ENCODE peak calls at places on chromosomes 13 and 19, in six cellular contexts. U is left ventricle myocardium inferior; E is CD4-positive, alpha-beta T cell; T is spleen; J is T-helper 22 cell; V is stimulated activated CD4-positive, alpha-beta T cell treated with anti-CD3 and anti-CD28 coated beads, Interleukin-1b, Interleukin-23, amount 100 ng/mL, for 24 hours. H is an unnamed sample.
A peak's percentile ranks its signal among the peaks of the same experiment; 100 is the strongest.

GRCh38 chr19:7326105-7326877 is 22.4 kb upstream of the ARHGEF18 start:
- DNase-seq in E (no peak), J (no peak), T (no peak), V (no peak), U (no peak), H (peak; percentile 71)

GRCh38 chr19:3201911-3202310 is 16.2 kb downstream of the NCLN start:
- DNase-seq in E (no peak), T (no peak), J (no peak), U (no peak), V (no peak), H (no peak)

GRCh38 chr19:13585512-13585911 is 79.2 kb upstream of the CACNA1A start:
- DNase-seq in E (no peak), T (no peak), J (no peak), V (no peak), U (no peak), H (no peak)

GRCh38 chr19:54388001-54388802 is 23.5 kb upstream of the LAIR1 start:
- DNase-seq in J (peak; percentile 5), T (peak; percentile 85), U (peak; percentile 26), E (peak; percentile 43), V (peak; percentile 21), H (no peak)

GRCh38 chr13:70814684-70815083 is 706.4 kb upstream of the KLHL1 start:
- DNase-seq in V (no peak), J (no peak), E (no peak), U (no peak), T (no peak), H (no peak)

GRCh38 chr19:55642153-55643002 is 1.1 kb upstream of the ZNF581 start:
- DNase-seq in E (peak; percentile 29), V (no peak), J (no peak), T (peak; percentile 88), U (no peak), H (peak; percentile 28)

GRCh38 chr19:39968789-39969188 is 2.2 kb upstream of the PSMC4 start:
- DNase-seq in U (no peak), J (no peak), E (no peak), T (no peak), V (no peak), H (no peak)

GRCh38 chr13:97220151-97220900 is 1.8 kb upstream of the MBNL2 start:
- DNase-seq in J (no peak), E (no peak), U (no peak), T (no peak), V (no peak), H (no peak)

GRCh38 chr13:91353494-91353893 is 6.0 kb downstream of the MIR17HG start:
- DNase-seq in U (no peak), V (no peak), E (no peak), J (no peak), T (no peak), H (no peak)

GRCh38 chr19:54136086-54136863 is 1.3 kb upstream of the CNOT3 start:
- DNase-seq in J (no peak), V (no peak), T (no peak), E (no peak), U (no peak), H (peak; percentile 26)

GRCh38 chr13:59356607-59357006 is 807.1 kb downstream of the DIAPH3 start:
- DNase-seq in U (peak; percentile 89), V (no peak), T (peak; percentile 84), J (no peak), E (no peak), H (no peak)

GRCh38 chr13:84132491-84132890 is 250.2 kb upstream of the SLITRK1 start:
- DNase-seq in J (no peak), V (no peak), T (no peak), U (no peak), E (no peak), H (no peak)

GRCh38 chr13:76307157-76307556 is 579.0 kb downstream of the KCTD12 start:
- DNase-seq in U (no peak), T (no peak), J (no peak), E (no peak), V (no peak), H (no peak)

GRCh38 chr13:20824762-20825161 is 51.0 kb upstream of the EEF1AKMT1 start:
- DNase-seq in E (no peak), J (no peak), T (no peak), U (no peak), V (no peak), H (no peak)

GRCh38 chr13:93745884-93746283 is 519.3 kb downstream of the GPC6 start:
- DNase-seq in V (no peak), E (no peak), J (no peak), U (no peak), T (no peak), H (no peak)

H was measured in K562.